ENCODE peak calls at places on chromosomes 16 and 17, in ten cellular contexts. One of them, this sample, is unnamed.

GRCh38 chr17:7745748-7746470 is 28.4 kb downstream of the DNAH2 start:
- DNase-seq in transverse colon: no peak
- DNase-seq in stimulated activated CD8-positive, alpha-beta memory T cell treated with anti-CD3 and anti-CD28 coated beads, Interleukin-12 subunit alpha, Interleukin-12 subunit beta, amount 100 ng/mL, for 1 hour: no peak
- DNase-seq in amygdala: no peak
- DNase-seq in hypothalamus: no peak
- DNase-seq in activated T-helper 1 cell treated with Interleukin-2 at 50 U/mL for 16 hours: no peak
- DNase-seq in WERI-Rb-1: no peak
- DNase-seq in epithelial cell of esophagus: peak
- DNase-seq in left kidney: no peak
- DNase-seq in HTR-8/SVneo: peak
- DNase-seq in this sample: peak

GRCh38 chr17:29945281-29945680 is 3.8 kb downstream of the EFCAB5 start:
- DNase-seq in transverse colon: no peak
- DNase-seq in stimulated activated CD8-positive, alpha-beta memory T cell treated with anti-CD3 and anti-CD28 coated beads, Interleukin-12 subunit alpha, Interleukin-12 subunit beta, amount 100 ng/mL, for 1 hour: no peak
- DNase-seq in amygdala: no peak
- DNase-seq in hypothalamus: no peak
- DNase-seq in activated T-helper 1 cell treated with Interleukin-2 at 50 U/mL for 16 hours: no peak
- DNase-seq in WERI-Rb-1: no peak
- DNase-seq in epithelial cell of esophagus: no peak
- DNase-seq in left kidney: no peak
- DNase-seq in HTR-8/SVneo: no peak
- DNase-seq in this sample: no peak

GRCh38 chr16:79278506-79278905 is 322.0 kb downstream of the MAF start:
- DNase-seq in transverse colon: peak
- DNase-seq in stimulated activated CD8-positive, alpha-beta memory T cell treated with anti-CD3 and anti-CD28 coated beads, Interleukin-12 subunit alpha, Interleukin-12 subunit beta, amount 100 ng/mL, for 1 hour: peak
- DNase-seq in amygdala: no peak
- DNase-seq in hypothalamus: no peak
- DNase-seq in activated T-helper 1 cell treated with Interleukin-2 at 50 U/mL for 16 hours: peak
- DNase-seq in WERI-Rb-1: no peak
- DNase-seq in epithelial cell of esophagus: no peak
- DNase-seq in left kidney: no peak
- DNase-seq in HTR-8/SVneo: no peak
- DNase-seq in this sample: no peak

GRCh38 chr17:78241277-78242023 is 10.0 kb downstream of the TMEM235 start:
- DNase-seq in transverse colon: no peak
- DNase-seq in stimulated activated CD8-positive, alpha-beta memory T cell treated with anti-CD3 and anti-CD28 coated beads, Interleukin-12 subunit alpha, Interleukin-12 subunit beta, amount 100 ng/mL, for 1 hour: no peak
- DNase-seq in amygdala: peak
- DNase-seq in hypothalamus: peak
- DNase-seq in activated T-helper 1 cell treated with Interleukin-2 at 50 U/mL for 16 hours: no peak
- DNase-seq in WERI-Rb-1: peak
- DNase-seq in epithelial cell of esophagus: peak
- DNase-seq in left kidney: peak
- DNase-seq in HTR-8/SVneo: peak
- DNase-seq in this sample: peak

GRCh38 chr16:4512473-4512872 is 26.1 kb downstream of the CDIP1 start:
- DNase-seq in transverse colon: no peak
- DNase-seq in stimulated activated CD8-positive, alpha-beta memory T cell treated with anti-CD3 and anti-CD28 coated beads, Interleukin-12 subunit alpha, Interleukin-12 subunit beta, amount 100 ng/mL, for 1 hour: no peak
- DNase-seq in amygdala: no peak
- DNase-seq in hypothalamus: no peak
- DNase-seq in activated T-helper 1 cell treated with Interleukin-2 at 50 U/mL for 16 hours: no peak
- DNase-seq in WERI-Rb-1: no peak
- DNase-seq in epithelial cell of esophagus: peak
- DNase-seq in left kidney: no peak
- DNase-seq in HTR-8/SVneo: no peak
- DNase-seq in this sample: no peak

GRCh38 chr17:8288336-8289102 is at the start of gene RANGRF:
- DNase-seq in transverse colon: peak
- DNase-seq in stimulated activated CD8-positive, alpha-beta memory T cell treated with anti-CD3 and anti-CD28 coated beads, Interleukin-12 subunit alpha, Interleukin-12 subunit beta, amount 100 ng/mL, for 1 hour: peak
- DNase-seq in amygdala: peak
- DNase-seq in hypothalamus: peak
- DNase-seq in activated T-helper 1 cell treated with Interleukin-2 at 50 U/mL for 16 hours: peak
- DNase-seq in WERI-Rb-1: peak
- DNase-seq in epithelial cell of esophagus: peak
- DNase-seq in left kidney: peak
- DNase-seq in HTR-8/SVneo: peak
- DNase-seq in this sample: peak

GRCh38 chr17:35088647-35088910 is 25.1 kb upstream of the RFFL start:
- DNase-seq in transverse colon: peak
- DNase-seq in stimulated activated CD8-positive, alpha-beta memory T cell treated with anti-CD3 and anti-CD28 coated beads, Interleukin-12 subunit alpha, Interleukin-12 subunit beta, amount 100 ng/mL, for 1 hour: no peak
- DNase-seq in amygdala: peak
- DNase-seq in hypothalamus: no peak
- DNase-seq in activated T-helper 1 cell treated with Interleukin-2 at 50 U/mL for 16 hours: no peak
- DNase-seq in WERI-Rb-1: no peak
- DNase-seq in epithelial cell of esophagus: peak
- DNase-seq in left kidney: peak
- DNase-seq in HTR-8/SVneo: no peak
- DNase-seq in this sample: peak

GRCh38 chr16:55632259-55632658 is 23.5 kb upstream of the SLC6A2 start:
- DNase-seq in transverse colon: no peak
- DNase-seq in stimulated activated CD8-positive, alpha-beta memory T cell treated with anti-CD3 and anti-CD28 coated beads, Interleukin-12 subunit alpha, Interleukin-12 subunit beta, amount 100 ng/mL, for 1 hour: no peak
- DNase-seq in amygdala: no peak
- DNase-seq in hypothalamus: no peak
- DNase-seq in activated T-helper 1 cell treated with Interleukin-2 at 50 U/mL for 16 hours: no peak
- DNase-seq in WERI-Rb-1: no peak
- DNase-seq in epithelial cell of esophagus: no peak
- DNase-seq in left kidney: no peak
- DNase-seq in HTR-8/SVneo: no peak
- DNase-seq in this sample: no peak

GRCh38 chr17:50501054-50501453 is 7.2 kb upstream of the MYCBPAP start:
- DNase-seq in transverse colon: peak
- DNase-seq in stimulated activated CD8-positive, alpha-beta memory T cell treated with anti-CD3 and anti-CD28 coated beads, Interleukin-12 subunit alpha, Interleukin-12 subunit beta, amount 100 ng/mL, for 1 hour: no peak
- DNase-seq in amygdala: no peak
- DNase-seq in hypothalamus: no peak
- DNase-seq in activated T-helper 1 cell treated with Interleukin-2 at 50 U/mL for 16 hours: no peak
- DNase-seq in WERI-Rb-1: peak
- DNase-seq in epithelial cell of esophagus: peak
- DNase-seq in left kidney: peak
- DNase-seq in HTR-8/SVneo: no peak
- DNase-seq in this sample: no peak

This sample was measured in H4.